ENCODE peak calls at places on chromosomes 5 and 9, in six cellular contexts. Y is GM12891, A is K562, H is HepG2, B is H1, K is GM12878. N is an unnamed sample.
A peak's percentile ranks its signal among the peaks of the same experiment; 100 is the strongest.

GRCh38 chr5:59218424-59219045 is 635.7 kb downstream of the RAB3C start:
- DNase-seq in B (no peak), Y (no peak), K (no peak), H (peak; percentile 8), A (no peak), N (no peak)

GRCh38 chr9:89492586-89492985 is 5.3 kb downstream of the SEMA4D start:
- DNase-seq in B (no peak), Y (no peak), H (no peak), K (no peak), A (no peak), N (no peak)

GRCh38 chr9:115157245-115157674 is 39.3 kb upstream of the TNC start:
- DNase-seq in A (no peak), K (no peak), Y (no peak), B (no peak), H (no peak), N (no peak)

GRCh38 chr5:152389209-152389608 is 15.9 kb downstream of the NMUR2 start:
- DNase-seq in Y (no peak), K (no peak), A (no peak), H (no peak), B (no peak), N (no peak)

GRCh38 chr5:96431376-96432244 is 1.4 kb downstream of the PCSK1 start:
- DNase-seq in B (peak; percentile 54), K (no peak), A (peak; percentile 38), Y (no peak), H (no peak), N (no peak)

GRCh38 chr9:13088734-13089427 is 190.6 kb downstream of the MPDZ start:
- DNase-seq in K (no peak), A (peak; percentile 58), Y (peak; percentile 37), B (no peak), H (peak; percentile 36), N (peak; percentile 26)

GRCh38 chr9:120299785-120300184 is 280.2 kb downstream of the CDK5RAP2 start:
- DNase-seq in B (peak; percentile 39), K (no peak), Y (no peak), H (no peak), A (peak; percentile 5), N (no peak)

GRCh38 chr9:76297721-76298239 is 96.4 kb downstream of the RFK start:
- DNase-seq in Y (no peak), B (no peak), H (no peak), A (no peak), K (no peak), N (no peak)

GRCh38 chr9:19184144-19184917 is 46.2 kb upstream of the DENND4C start:
- DNase-seq in K (peak; percentile 46), Y (peak; percentile 40), B (no peak), A (peak; percentile 65), H (peak; percentile 76), N (peak; percentile 38)

GRCh38 chr5:157366741-157367684 is 93.0 kb upstream of the NIPAL4 start:
- DNase-seq in Y (no peak), H (peak; percentile 28), B (no peak), K (no peak), A (peak; percentile 28), N (no peak)

GRCh38 chr5:54194326-54194725 is 116.0 kb downstream of the ARL15 start:
- DNase-seq in B (no peak), K (no peak), A (no peak), H (no peak), Y (no peak), N (no peak)

GRCh38 chr5:115816226-115817042 is at the start of gene CDO1:
- DNase-seq in B (peak; percentile 84), A (no peak), Y (peak; percentile 28), K (no peak), H (no peak), N (peak; percentile 23)

GRCh38 chr5:141523991-141524390 is 35.1 kb downstream of the PCDHGC5 start:
- DNase-seq in Y (no peak), H (no peak), A (no peak), K (no peak), B (no peak), N (no peak)

GRCh38 chr5:141518616-141519015 is 29.7 kb downstream of the PCDHGC5 start:
- DNase-seq in H (no peak), B (no peak), Y (no peak), A (no peak), K (no peak), N (no peak)

GRCh38 chr5:141519605-141520288 is 30.9 kb downstream of the PCDHGC5 start:
- DNase-seq in B (no peak), K (no peak), Y (no peak), H (no peak), A (no peak), N (no peak)

GRCh38 chr5:141522301-141522700 is 33.4 kb downstream of the PCDHGC5 start:
- DNase-seq in B (no peak), H (no peak), Y (no peak), K (no peak), A (no peak), N (no peak)

DNA sequence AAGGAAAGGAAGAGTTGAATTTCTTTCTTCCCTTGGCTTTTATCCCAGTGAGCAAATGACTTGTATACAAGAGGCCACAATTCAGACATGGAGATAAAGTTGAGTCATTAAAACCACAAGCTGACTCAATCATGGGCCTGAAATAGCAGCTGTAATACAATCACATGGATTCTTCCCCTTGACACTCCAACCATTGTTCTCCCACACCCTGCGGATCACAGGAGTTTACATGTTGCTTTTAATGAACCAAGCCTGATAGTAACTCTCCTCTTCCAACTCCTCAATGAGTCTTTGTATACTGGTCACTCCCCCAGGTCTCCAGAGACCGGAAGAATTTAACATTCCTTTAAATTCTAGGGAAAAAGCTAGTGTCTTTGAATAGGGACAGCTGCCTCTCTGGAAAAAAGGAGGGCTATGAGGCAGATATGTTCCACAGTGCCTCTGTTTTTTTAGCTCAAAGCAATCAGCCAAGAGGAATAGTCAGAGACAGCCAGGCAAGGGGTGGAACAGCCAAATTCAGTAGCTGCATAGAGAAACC is 32.4 kb downstream of the PCDHGC5 start:
- DNase-seq in Y (no peak), A (peak; percentile 53), B (no peak), H (peak; percentile 81), K (no peak), N (no peak)
- TF ChIP-seq POLR2A in Y (no peak), A (no peak), B (no peak), H (no peak), K (no peak), N (no peak)

GRCh38 chr9:132977626-132978450 is 656 bp upstream of the GFI1B start:
- DNase-seq in H (peak; percentile 76), Y (peak; percentile 73), A (peak; percentile 93), B (peak; percentile 90), K (no peak), N (peak; percentile 74)

GRCh38 chr9:132976571-132976970 is 1.9 kb upstream of the GFI1B start:
- DNase-seq in Y (no peak), A (no peak), B (no peak), K (no peak), H (no peak), N (no peak)

GRCh38 chr9:132970306-132971062 is 8.0 kb upstream of the GFI1B start:
- DNase-seq in H (no peak), B (no peak), Y (no peak), K (no peak), A (no peak), N (no peak)

GRCh38 chr9:132973166-132973565 is 5.3 kb upstream of the GFI1B start:
- DNase-seq in K (no peak), H (no peak), Y (no peak), A (no peak), B (no peak), N (no peak)

DNA sequence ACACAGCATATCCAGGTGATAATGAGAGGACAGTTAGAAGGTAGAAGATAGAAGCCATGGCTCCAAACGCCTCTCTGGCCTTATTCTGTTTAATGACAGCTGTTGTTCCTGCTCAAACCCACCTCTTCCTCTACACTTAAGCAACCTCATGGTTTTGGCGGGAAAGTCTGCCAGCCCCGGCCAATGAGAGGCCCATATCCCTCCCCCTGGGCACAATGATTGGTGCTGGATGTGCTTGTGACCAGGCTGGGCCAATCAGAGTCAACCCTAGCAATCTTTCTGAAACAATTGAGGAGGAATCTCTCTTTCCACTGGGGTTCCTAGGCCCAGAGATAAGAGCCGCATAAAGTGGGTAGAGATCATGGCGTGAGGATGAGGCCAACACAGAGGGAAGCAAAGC is 4.8 kb upstream of the GFI1B start:
- DNase-seq in H (no peak), Y (no peak), A (peak; percentile 71), B (no peak), K (no peak), N (no peak)
- TF ChIP-seq TAF1 in H (no peak), Y (no peak), A (no peak), B (no peak), K (no peak), N (no peak)

GRCh38 chr5:170283296-170283695 is 14.3 kb downstream of the LCP2 start:
- DNase-seq in K (no peak), B (no peak), Y (no peak), H (no peak), A (no peak), N (no peak)

GRCh38 chr5:170277953-170278352 is 19.6 kb downstream of the LCP2 start:
- DNase-seq in A (no peak), Y (no peak), K (no peak), H (no peak), B (no peak), N (no peak)

GRCh38 chr5:170280090-170280493 is 17.5 kb downstream of the LCP2 start:
- DNase-seq in B (no peak), H (no peak), K (no peak), Y (no peak), A (no peak), N (no peak)

GRCh38 chr5:170275376-170275994 is 22.1 kb downstream of the LCP2 start:
- DNase-seq in K (no peak), H (no peak), B (no peak), A (no peak), Y (no peak), N (no peak)

DNA sequence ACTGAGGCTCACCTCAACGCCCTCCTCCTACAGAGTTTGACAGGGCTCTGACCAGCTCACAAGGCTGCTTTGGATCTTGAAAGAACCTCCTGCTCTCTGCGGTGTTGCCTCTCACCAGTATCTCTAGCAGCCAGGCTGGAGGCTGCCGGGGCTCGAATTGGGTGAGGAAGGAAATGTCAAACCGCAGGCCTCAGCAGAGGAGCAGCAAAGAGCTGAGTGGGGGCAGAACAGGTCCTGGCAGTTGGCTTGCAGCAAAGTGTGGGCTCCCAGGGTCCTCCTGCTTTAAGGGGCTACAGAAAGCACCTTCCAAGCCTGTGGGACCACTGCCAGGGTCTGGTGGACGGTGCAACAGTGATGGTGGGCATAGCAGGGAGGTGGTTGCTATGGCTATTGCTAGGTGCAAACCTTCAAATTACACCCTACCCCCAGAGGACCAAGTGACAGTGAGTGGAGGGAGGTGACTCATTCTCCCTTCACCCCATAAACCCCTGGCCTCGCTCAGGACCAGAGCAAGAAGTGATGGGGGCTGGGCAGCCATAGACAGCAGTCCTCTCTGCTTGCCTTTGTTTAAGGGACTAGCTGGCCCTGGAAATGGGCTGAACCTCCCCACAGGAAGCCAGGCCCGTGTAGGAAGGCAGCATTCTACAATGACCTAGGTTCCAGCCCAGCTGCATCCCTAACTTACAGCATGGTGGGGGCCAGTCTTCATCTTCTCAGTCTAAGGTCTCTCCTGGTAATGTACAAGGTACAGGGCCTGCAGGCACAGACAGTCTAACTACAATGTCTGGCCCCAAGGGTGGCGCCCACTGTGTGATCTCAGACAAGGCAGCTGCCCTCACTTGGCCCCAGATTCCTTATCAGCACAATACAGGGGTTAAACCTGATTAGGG is 18.7 kb downstream of the LCP2 start:
- DNase-seq in K (peak; percentile 78), Y (peak; percentile 70), B (no peak), A (peak; percentile 87), H (no peak), N (peak; percentile 60)
- TF ChIP-seq POLR2A in K (peak; percentile 56), Y (no peak), B (no peak), A (no peak), H (no peak), N (peak; percentile 35)

GRCh38 chr5:180938294-180938693 is 39.3 kb downstream of the BTNL8 start:
- DNase-seq in B (no peak), H (no peak), K (no peak), A (no peak), Y (no peak), N (no peak)

GRCh38 chr5:180935203-180935602 is 36.2 kb downstream of the BTNL8 start:
- DNase-seq in Y (no peak), A (no peak), K (no peak), H (no peak), B (no peak), N (no peak)

GRCh38 chr5:180932660-180933059 is 33.7 kb downstream of the BTNL8 start:
- DNase-seq in B (no peak), H (no peak), K (no peak), A (no peak), Y (no peak), N (no peak)
- TF ChIP-seq TAF1 in B (no peak), H (no peak), K (no peak), A (no peak), Y (no peak), N (no peak)

N was measured in GM12892.